ENCODE peak calls at places on chromosomes 12 and 14, in seven cellular contexts. X is Peyer's patch, H is A549, C is heart left ventricle, M is esophagus squamous epithelium, T is endothelial cell of umbilical vein, A is spleen. J is an unnamed sample. For H3K4me1, the result is how much of the 10 kb centered on the place peaks cover.

GRCh38 chr14:68598621-68599447 is 194.0 kb downstream of the ZFP36L1 start:
- DNase-seq in T (peak), C (peak), A (peak), M (no peak), X (peak), H (peak), J (peak)

GRCh38 chr12:77837876-77838291 is 7.2 kb downstream of the NAV3 start:
- DNase-seq in X (no peak), H (no peak), A (no peak), C (peak), M (no peak), T (peak), J (no peak)

GRCh38 chr12:108296933-108297332 is 42.2 kb downstream of the CMKLR1 start:
- DNase-seq in X (no peak), M (no peak), T (peak), A (no peak), H (no peak), C (no peak), J (no peak)

GRCh38 chr14:21109377-21110260 is 8.8 kb downstream of the TMEM253 start:
- DNase-seq in A (no peak), X (no peak), T (no peak), C (no peak), H (no peak), M (no peak), J (no peak)

GRCh38 chr12:71220295-71220694 is 62.5 kb upstream of the TSPAN8 start:
- DNase-seq in M (no peak), C (no peak), X (no peak), H (no peak), A (no peak), T (no peak), J (no peak)

GRCh38 chr12:101045486-101046474 is 164.3 kb downstream of the SLC5A8 start:
- DNase-seq in X (no peak), A (no peak), C (no peak), T (no peak), H (no peak), M (no peak), J (no peak)

GRCh38 chr12:5017638-5018348 is 25.9 kb upstream of the KCNA5 start:
- DNase-seq in M (no peak), A (no peak), T (no peak), X (no peak), H (no peak), C (no peak), J (no peak)

GRCh38 chr12:113873741-113874140 is 92.4 kb downstream of the RBM19 start:
- DNase-seq in X (no peak), C (no peak), T (no peak), H (no peak), M (no peak), A (no peak), J (no peak)

GRCh38 chr14:96592591-96593388 is 90.6 kb downstream of the PAPOLA start:
- DNase-seq in H (peak), X (peak), A (peak), C (peak), T (peak), M (no peak), J (no peak)

GRCh38 chr12:48185181-48185919 is 1.9 kb downstream of the CCDC184 start:
- DNase-seq in M (no peak), H (no peak), T (no peak), X (no peak), C (no peak), A (no peak), J (no peak)

GRCh38 chr12:32893458-32893857 is 3.1 kb downstream of the PKP2 start:
- DNase-seq in A (no peak), H (no peak), T (no peak), M (no peak), C (no peak), X (no peak), J (no peak)

DNA sequence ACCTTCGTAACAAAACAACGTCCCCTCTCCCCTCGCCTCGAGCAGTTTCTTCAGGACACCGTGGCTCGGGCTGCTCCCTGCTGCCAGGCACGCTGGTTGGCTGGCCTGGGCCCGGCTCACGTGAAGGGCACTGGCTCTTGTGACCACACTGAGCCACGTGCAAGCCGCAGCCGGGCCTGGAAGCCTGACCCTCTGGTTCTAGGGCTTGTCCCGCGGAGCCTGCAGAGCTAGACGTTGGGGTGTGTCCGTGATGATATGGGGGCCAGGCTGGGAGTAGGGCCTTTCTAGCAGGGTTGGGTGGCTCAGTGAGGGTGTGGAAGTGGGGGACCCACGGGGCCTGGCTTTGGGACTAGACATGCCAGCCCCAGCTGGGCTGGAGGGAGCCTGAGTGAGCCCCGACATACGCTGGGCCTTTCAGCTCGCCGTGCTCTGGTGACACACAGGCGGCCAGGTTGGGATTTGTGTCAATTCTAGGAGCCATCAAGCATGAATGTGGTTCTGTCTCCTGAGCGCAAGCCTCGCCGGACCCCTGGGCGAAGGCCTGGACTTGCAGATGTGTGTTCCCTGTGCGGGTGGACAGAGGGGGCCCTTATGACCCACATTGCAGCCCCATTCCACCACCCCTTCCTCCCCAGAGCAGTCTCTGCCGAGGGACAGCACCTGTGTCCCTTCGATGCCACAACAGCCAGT is 13.6 kb upstream of the AMN start:
- DNase-seq in C (no peak), T (no peak), H (no peak), A (peak), M (no peak), X (no peak), J (no peak)
- TF ChIP-seq POLR2A in C (no peak), T (no peak), H (no peak), A (no peak), M (no peak), X (no peak), J (no peak)

GRCh38 chr12:2453807-2454177 is 341.0 kb upstream of the FKBP4 start:
- DNase-seq in T (no peak), C (no peak), H (no peak), A (no peak), M (no peak), X (no peak), J (no peak)
- H3K27ac ChIP-seq in T (no peak), C (no peak), H (no peak), A (no peak), M (no peak), X (no peak), J (no peak)

DNA sequence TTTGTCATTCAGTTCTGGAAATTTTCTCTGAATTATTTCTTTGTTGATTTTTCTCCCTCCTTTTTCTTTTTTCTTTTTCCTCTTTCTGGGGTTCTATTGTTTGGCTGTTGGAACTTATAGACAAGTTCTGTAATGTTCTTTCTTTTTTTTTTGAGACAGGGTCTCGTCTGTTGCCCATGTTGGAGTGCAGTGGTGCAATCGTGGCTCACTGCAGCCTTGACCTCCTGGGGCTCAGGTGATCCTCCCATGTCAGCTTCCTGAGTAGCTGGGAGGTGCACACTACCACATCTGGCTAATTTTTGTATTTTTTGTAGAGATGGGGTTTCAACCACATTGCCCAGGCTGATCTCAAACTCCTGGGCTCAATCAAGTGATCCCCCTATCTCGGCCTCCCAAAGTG is 30.1 kb upstream of the TBC1D30 start:
- DNase-seq in X (no peak), T (no peak), H (no peak), A (no peak), C (no peak), M (no peak), J (no peak)
- H3K4me1 ChIP-seq in X (under half), T (under half), H (under half), A (under half), C (under half), M (under half), J (under half)

DNA sequence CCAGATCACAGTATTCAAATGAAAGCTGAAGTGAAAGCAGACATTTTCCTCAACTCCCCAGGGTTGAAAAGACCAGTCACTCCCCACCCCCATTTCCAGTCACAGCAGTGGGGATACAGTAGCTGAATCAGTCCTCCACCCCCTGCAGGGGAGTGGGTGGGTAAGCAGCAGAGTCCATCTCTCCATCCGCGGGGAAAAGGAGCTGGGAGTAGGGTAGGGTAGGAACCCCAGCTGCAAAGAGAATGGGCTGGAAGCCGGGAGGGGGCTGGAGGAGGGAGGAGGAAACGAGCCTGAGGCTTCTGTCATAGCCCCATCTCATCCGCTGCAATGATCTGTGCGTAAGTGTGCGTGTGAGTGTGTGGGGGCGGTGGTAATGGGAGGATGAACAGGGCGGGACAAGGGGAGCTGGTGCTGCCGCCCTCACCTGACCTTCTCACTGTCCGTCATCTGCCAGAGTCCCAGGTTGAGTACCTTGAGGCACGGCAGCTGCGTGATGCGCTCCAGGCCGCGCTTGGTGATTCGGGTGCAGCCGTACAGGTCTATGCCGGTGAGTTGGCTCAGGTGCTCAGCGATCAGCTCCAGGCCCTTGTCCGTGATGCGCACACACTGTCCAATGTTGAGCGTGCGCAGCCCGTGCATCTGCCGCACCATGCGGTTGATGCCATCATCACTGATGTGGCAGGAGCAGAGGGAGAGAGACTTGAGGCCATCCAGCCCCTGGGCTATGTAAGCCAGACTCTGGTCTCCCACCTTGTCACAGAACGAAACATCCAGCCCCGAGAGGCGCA is 1.7 kb downstream of the FBXL14 start:
- DNase-seq in A (peak), X (peak), H (no peak), M (no peak), C (no peak), T (no peak), J (no peak)
- TF ChIP-seq POLR2A in A (no peak), X (no peak), H (no peak), M (no peak), C (no peak), T (no peak), J (no peak)

GRCh38 chr12:119149270-119149669 is 29.5 kb upstream of the HSPB8 start:
- DNase-seq in A (no peak), T (no peak), X (no peak), H (no peak), C (no peak), M (no peak), J (no peak)
- H3K27ac ChIP-seq in A (no peak), T (no peak), X (no peak), H (no peak), C (no peak), M (no peak), J (no peak)

GRCh38 chr12:11746940-11747716 is 97.7 kb downstream of the ETV6 start:
- DNase-seq in M (no peak), A (no peak), C (no peak), X (no peak), T (no peak), H (no peak), J (no peak)
- H3K4me1 ChIP-seq in M (under half), A (half or more), C (under half), X (under half), T (under half), H (under half), J (under half)

GRCh38 chr12:104215638-104216297 is at the start of gene TXNRD1:
- DNase-seq in M (peak), X (peak), C (peak), A (peak), T (peak), H (peak), J (peak)
- TF ChIP-seq POLR2A in M (no peak), X (no peak), C (no peak), A (no peak), T (peak), H (peak), J (no peak)

J was measured in right lobe of liver.